ENCODE peak calls at places on chromosomes 12 and 14, in four cellular contexts. Q, L, N and G are unnamed samples.
A peak's percentile ranks its signal among the peaks of the same experiment; 100 is the strongest.

GRCh38 chr14:44914849-44915248 is 46.9 kb downstream of the KLHL28 start:
- DNase-seq in Q (no peak), L (peak; percentile 45), N (no peak), G (no peak)

GRCh38 chr12:6917491-6918231 is 3.3 kb downstream of the ENO2 start:
- DNase-seq in Q (no peak), L (no peak), N (no peak), G (no peak)

GRCh38 chr12:93115646-93116045 is 186.6 kb upstream of the EEA1 start:
- DNase-seq in Q (peak; percentile 24), L (no peak), N (no peak), G (no peak)

GRCh38 chr14:23548351-23549318 is 2.9 kb downstream of the ZFHX2 start:
- DNase-seq in Q (no peak), L (no peak), N (no peak), G (no peak)

GRCh38 chr14:21987937-21988336 is 314.3 kb upstream of the OR4E1 start:
- DNase-seq in Q (peak; percentile 10), L (peak; percentile 68), N (no peak), G (peak; percentile 53)

GRCh38 chr12:15700595-15700994 is 88.6 kb downstream of the EPS8 start:
- DNase-seq in Q (no peak), L (no peak), N (peak; percentile 46), G (no peak)

GRCh38 chr14:38567728-38568127 is 311.8 kb upstream of the CLEC14A start:
- DNase-seq in Q (no peak), L (no peak), N (no peak), G (no peak)

GRCh38 chr12:52539024-52539820 is 13.7 kb downstream of the KRT71 start:
- DNase-seq in Q (no peak), L (no peak), N (no peak), G (peak; percentile 21)

GRCh38 chr12:113650476-113650875 is 178.8 kb upstream of the LHX5 start:
- DNase-seq in Q (no peak), L (no peak), N (no peak), G (no peak)

GRCh38 chr14:92252291-92252690 is 70.7 kb upstream of the SLC24A4 start:
- DNase-seq in Q (no peak), L (no peak), N (no peak), G (no peak)

GRCh38 chr12:92505373-92506340 is 197.1 kb upstream of the PLEKHG7 start:
- DNase-seq in Q (peak; percentile 11), L (no peak), N (peak; percentile 86), G (no peak)

GRCh38 chr14:58620011-58620410 is 17.8 kb upstream of the DACT1 start:
- DNase-seq in Q (no peak), L (no peak), N (no peak), G (no peak)

GRCh38 chr12:80864046-80864735 is 73.5 kb downstream of the LIN7A start:
- DNase-seq in Q (no peak), L (no peak), N (no peak), G (no peak)

GRCh38 chr14:38078393-38078792 is 129.3 kb upstream of the SSTR1 start:
- DNase-seq in Q (no peak), L (no peak), N (no peak), G (no peak)

GRCh38 chr14:99158646-99159165 is 113.3 kb downstream of the BCL11B start:
- DNase-seq in Q (no peak), L (no peak), N (no peak), G (no peak)

GRCh38 chr12:80183939-80184338 is 84.6 kb downstream of the OTOGL start:
- DNase-seq in Q (no peak), L (no peak), N (no peak), G (no peak)

GRCh38 chr14:100285021-100285912 is 21.0 kb downstream of the SLC25A29 start:
- DNase-seq in Q (peak; percentile 96), L (peak; percentile 40), N (no peak), G (peak; percentile 95)

GRCh38 chr12:10753066-10753465 is 29.9 kb upstream of the YBX3 start:
- DNase-seq in Q (no peak), L (no peak), N (no peak), G (no peak)

GRCh38 chr12:103401421-103401820 is 94.3 kb downstream of the C12orf42 start:
- DNase-seq in Q (no peak), L (peak; percentile 35), N (no peak), G (no peak)

GRCh38 chr12:109737111-109737510 is 23.5 kb downstream of the FAM222A start:
- DNase-seq in Q (no peak), L (no peak), N (no peak), G (no peak)

GRCh38 chr14:51534623-51535022 is 117.1 kb upstream of the FRMD6 start:
- DNase-seq in Q (no peak), L (peak; percentile 95), N (no peak), G (no peak)

GRCh38 chr12:29510591-29511174 is 13.2 kb upstream of the OVCH1 start:
- DNase-seq in Q (no peak), L (no peak), N (no peak), G (no peak)

GRCh38 chr14:35201066-35201465 is 78.7 kb downstream of the PRORP start:
- DNase-seq in Q (no peak), L (no peak), N (no peak), G (no peak)

GRCh38 chr12:26524862-26525465 is 308.0 kb downstream of the ITPR2 start:
- DNase-seq in Q (peak; percentile 28), L (no peak), N (no peak), G (peak; percentile 13)

GRCh38 chr14:96895658-96896271 is 98.6 kb downstream of the VRK1 start:
- DNase-seq in Q (no peak), L (no peak), N (peak; percentile 61), G (no peak)

GRCh38 chr12:4849946-4850345 is 59.8 kb upstream of the KCNA1 start:
- DNase-seq in Q (no peak), L (no peak), N (no peak), G (no peak)

GRCh38 chr14:75972729-75973480 is 8.9 kb downstream of the TGFB3 start:
- DNase-seq in Q (no peak), L (no peak), N (no peak), G (no peak)

GRCh38 chr14:75969891-75970290 is 11.9 kb downstream of the TGFB3 start:
- DNase-seq in Q (no peak), L (no peak), N (no peak), G (no peak)

GRCh38 chr14:75969126-75969525 is 12.7 kb downstream of the TGFB3 start:
- DNase-seq in Q (no peak), L (no peak), N (no peak), G (no peak)

GRCh38 chr14:75970989-75971388 is 10.8 kb downstream of the TGFB3 start:
- DNase-seq in Q (no peak), L (no peak), N (no peak), G (no peak)

DNA sequence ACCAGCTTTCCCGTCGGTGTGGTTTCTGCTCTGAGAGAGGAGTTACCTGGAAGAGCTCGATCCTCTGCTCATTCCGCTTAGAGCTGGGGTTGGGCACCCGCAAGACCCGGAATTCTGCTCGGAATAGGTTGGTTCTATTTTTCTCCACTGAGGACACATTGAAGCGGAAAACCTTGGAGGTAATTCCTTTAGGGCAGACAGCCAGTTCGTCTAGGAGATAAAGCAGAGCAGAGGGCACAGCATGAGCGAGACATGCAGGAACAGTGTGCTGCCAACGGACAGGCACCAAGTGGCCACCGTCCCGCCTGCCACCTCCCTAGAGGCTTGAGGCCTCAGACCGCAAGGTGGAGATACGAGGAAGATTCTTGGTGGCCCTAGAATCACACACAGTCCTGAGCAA is 10.3 kb downstream of the TGFB3 start:
- DNase-seq in Q (no peak), L (no peak), N (no peak), G (no peak)
- TF ChIP-seq TARDBP in Q (no peak), L (no peak), N (no peak), G (no peak)

GRCh38 chr14:54773171-54774006 is 129.2 kb downstream of the GCH1 start:
- DNase-seq in Q (peak; percentile 80), L (peak; percentile 78), N (peak; percentile 35), G (peak; percentile 83)
- TF ChIP-seq BHLHE40 in Q (peak; percentile 95), L (no peak), N (peak; percentile 38), G (no peak)

DNA sequence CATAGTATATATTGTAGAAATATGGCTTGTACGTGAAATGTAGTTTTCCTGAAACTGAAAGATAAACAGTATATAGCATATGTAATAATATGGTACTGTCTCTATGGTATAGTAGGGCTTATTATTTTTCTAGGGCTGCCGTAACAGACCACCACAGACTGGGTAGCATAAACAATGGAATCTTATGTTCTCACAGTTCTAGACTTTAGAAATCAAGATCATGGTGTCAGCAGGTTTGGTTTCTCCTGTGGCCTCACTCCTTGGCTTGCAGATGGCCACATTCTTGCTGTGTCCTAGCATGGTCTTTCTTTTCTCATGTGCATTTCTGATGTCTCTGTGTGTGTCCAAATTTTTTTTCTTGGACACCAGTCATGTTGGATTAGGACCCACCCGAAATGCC is 155.8 kb downstream of the TMTC2 start:
- DNase-seq in Q (no peak), L (no peak), N (no peak), G (no peak)
- TF ChIP-seq TARDBP in Q (no peak), L (no peak), N (no peak), G (no peak)

DNA sequence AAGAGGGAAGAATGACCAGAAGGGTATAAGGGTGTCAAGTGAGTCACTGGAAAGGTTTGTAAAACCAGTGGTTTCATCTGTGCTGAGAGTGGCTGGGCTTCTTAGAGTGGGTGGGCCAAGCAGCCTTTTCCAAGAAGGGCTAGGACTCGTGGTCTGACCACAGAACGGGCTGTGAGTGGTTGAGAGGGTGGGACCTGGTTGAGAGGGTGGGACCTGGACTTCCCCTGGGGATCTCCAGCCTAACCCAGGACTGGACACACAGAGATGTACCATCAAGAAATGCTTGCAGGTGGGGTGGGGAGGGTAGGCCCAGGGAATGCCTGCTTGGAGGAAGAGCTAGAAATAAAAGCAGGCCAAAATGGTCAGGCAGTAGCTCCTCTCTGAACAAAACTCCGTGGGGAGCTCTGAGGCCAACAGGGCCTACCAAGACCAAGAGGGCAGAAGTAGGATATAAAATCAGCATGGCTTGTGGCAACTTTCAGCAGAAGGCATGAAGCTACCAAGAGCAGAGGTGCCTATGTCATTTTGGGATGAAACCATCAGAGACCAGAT is 140.5 kb downstream of the FOXN3 start:
- DNase-seq in Q (no peak), L (no peak), N (peak; percentile 94), G (no peak)
- TF ChIP-seq BHLHE40 in Q (no peak), L (no peak), N (peak; percentile 37), G (no peak)

GRCh38 chr14:81390706-81391105 is 9.4 kb downstream of the STON2 start:
- DNase-seq in Q (no peak), L (no peak), N (no peak), G (no peak)
- TF ChIP-seq TARDBP in Q (no peak), L (no peak), N (no peak), G (no peak)